ENCODE peak calls at places on chromosomes 3 and 15, in five cellular contexts. T is heart right ventricle, O is esophagus squamous epithelium, D is colonic mucosa, F is transverse colon. N is an unnamed sample.
A peak's percentile ranks its signal among the peaks of the same experiment; 100 is the strongest.

GRCh38 chr3:194840661-194841514 is 155.2 kb downstream of the FAM43A start:
- DNase-seq in T (peak; percentile 47), O (no peak), D (no peak), F (no peak), N (peak; percentile 47)

GRCh38 chr3:175655366-175655765 is 796.2 kb downstream of the NAALADL2 start:
- DNase-seq in T (no peak), O (no peak), D (no peak), F (no peak), N (no peak)

GRCh38 chr3:132180337-132180791 is 136.8 kb upstream of the ACP3 start:
- DNase-seq in T (no peak), O (no peak), D (no peak), F (no peak), N (peak; percentile 39)

GRCh38 chr15:29438714-29439076 is 169.1 kb upstream of the NSMCE3 start:
- DNase-seq in T (no peak), O (no peak), D (no peak), F (no peak), N (no peak)

GRCh38 chr15:70197945-70198361 is 100.2 kb upstream of the TLE3 start:
- DNase-seq in T (no peak), O (no peak), D (no peak), F (no peak), N (no peak)

GRCh38 chr3:59885103-59885502 is 835.3 kb upstream of the CFAP20DC start:
- DNase-seq in T (no peak), O (no peak), D (no peak), F (no peak), N (no peak)

GRCh38 chr3:162719684-162720341 is 1223.2 kb downstream of the OTOL1 start:
- DNase-seq in T (no peak), O (no peak), D (no peak), F (no peak), N (no peak)

GRCh38 chr15:51497806-51498205 is 124.8 kb downstream of the DMXL2 start:
- DNase-seq in T (no peak), O (no peak), D (no peak), F (no peak), N (no peak)

GRCh38 chr3:66115858-66116654 is 77.3 kb upstream of the MAGI1 start:
- DNase-seq in T (peak; percentile 71), O (no peak), D (no peak), F (no peak), N (peak; percentile 89)

GRCh38 chr3:140467916-140468315 is 209.9 kb upstream of the TRIM42 start:
- DNase-seq in T (no peak), O (no peak), D (no peak), F (no peak), N (no peak)

GRCh38 chr15:44312108-44312507 is 23.6 kb downstream of the GOLM2 start:
- DNase-seq in T (no peak), O (no peak), D (no peak), F (no peak), N (no peak)

GRCh38 chr3:10546887-10547286 is 41.5 kb upstream of the ATP2B2 start:
- DNase-seq in T (no peak), O (no peak), D (no peak), F (no peak), N (no peak)

GRCh38 chr3:16477054-16477453 is 36.4 kb downstream of the RFTN1 start:
- DNase-seq in T (no peak), O (no peak), D (no peak), F (no peak), N (no peak)

GRCh38 chr15:77400258-77400657 is 19.6 kb downstream of the PEAK1 start:
- DNase-seq in T (no peak), O (no peak), D (no peak), F (no peak), N (no peak)

GRCh38 chr3:15051531-15051930 is 13.6 kb downstream of the MRPS25 start:
- DNase-seq in T (no peak), O (no peak), D (peak; percentile 34), F (peak; percentile 37), N (no peak)

GRCh38 chr3:156483961-156484787 is 70.7 kb downstream of the SSR3 start:
- DNase-seq in T (no peak), O (no peak), D (no peak), F (peak; percentile 31), N (peak; percentile 43)

GRCh38 chr3:142239421-142239820 is 14.0 kb upstream of the GK5 start:
- DNase-seq in T (no peak), O (no peak), D (no peak), F (no peak), N (no peak)

GRCh38 chr15:101295607-101296225 is 668 bp upstream of the SNRPA1 start:
- DNase-seq in T (no peak), O (no peak), D (no peak), F (peak; percentile 51), N (no peak)

GRCh38 chr3:45333549-45333948 is 54.8 kb upstream of the LARS2 start:
- DNase-seq in T (no peak), O (no peak), D (no peak), F (no peak), N (no peak)

GRCh38 chr3:29385056-29385455 is 104.2 kb downstream of the RBMS3 start:
- DNase-seq in T (no peak), O (no peak), D (no peak), F (no peak), N (no peak)

GRCh38 chr3:29757054-29757777 is 476.3 kb downstream of the RBMS3 start:
- DNase-seq in T (no peak), O (no peak), D (no peak), F (no peak), N (no peak)

GRCh38 chr3:127671523-127672428 is 976 bp upstream of the ABTB1 start:
- DNase-seq in T (no peak), O (no peak), D (peak; percentile 30), F (no peak), N (no peak)
- H3K27ac ChIP-seq in T (peak overlapping the region; percentile 94), O (peak overlapping the region; percentile 95), D (peak overlapping the region; percentile 90), F (peak overlapping the region; percentile 98), N (peak overlapping the region; percentile 98)

GRCh38 chr3:47841786-47842349 is 38.9 kb downstream of the DHX30 start:
- DNase-seq in T (no peak), O (no peak), D (no peak), F (no peak), N (no peak)
- H3K4me3 ChIP-seq in T (no peak overlapping the region), O (no peak overlapping the region), D (no peak overlapping the region), F (no peak overlapping the region), N (no peak overlapping the region)

GRCh38 chr15:88896339-88897033 is 1.1 kb upstream of the HAPLN3 start:
- DNase-seq in T (no peak), O (no peak), D (no peak), F (no peak), N (no peak)
- H3K4me1 ChIP-seq in T (peaks cover 36% of the 10 kb centered on the region), O (peaks cover 52% of the 10 kb centered on the region), D (no peaks in the 10 kb centered on the region), F (peaks cover 23% of the 10 kb centered on the region), N (peaks cover 36% of the 10 kb centered on the region)

DNA sequence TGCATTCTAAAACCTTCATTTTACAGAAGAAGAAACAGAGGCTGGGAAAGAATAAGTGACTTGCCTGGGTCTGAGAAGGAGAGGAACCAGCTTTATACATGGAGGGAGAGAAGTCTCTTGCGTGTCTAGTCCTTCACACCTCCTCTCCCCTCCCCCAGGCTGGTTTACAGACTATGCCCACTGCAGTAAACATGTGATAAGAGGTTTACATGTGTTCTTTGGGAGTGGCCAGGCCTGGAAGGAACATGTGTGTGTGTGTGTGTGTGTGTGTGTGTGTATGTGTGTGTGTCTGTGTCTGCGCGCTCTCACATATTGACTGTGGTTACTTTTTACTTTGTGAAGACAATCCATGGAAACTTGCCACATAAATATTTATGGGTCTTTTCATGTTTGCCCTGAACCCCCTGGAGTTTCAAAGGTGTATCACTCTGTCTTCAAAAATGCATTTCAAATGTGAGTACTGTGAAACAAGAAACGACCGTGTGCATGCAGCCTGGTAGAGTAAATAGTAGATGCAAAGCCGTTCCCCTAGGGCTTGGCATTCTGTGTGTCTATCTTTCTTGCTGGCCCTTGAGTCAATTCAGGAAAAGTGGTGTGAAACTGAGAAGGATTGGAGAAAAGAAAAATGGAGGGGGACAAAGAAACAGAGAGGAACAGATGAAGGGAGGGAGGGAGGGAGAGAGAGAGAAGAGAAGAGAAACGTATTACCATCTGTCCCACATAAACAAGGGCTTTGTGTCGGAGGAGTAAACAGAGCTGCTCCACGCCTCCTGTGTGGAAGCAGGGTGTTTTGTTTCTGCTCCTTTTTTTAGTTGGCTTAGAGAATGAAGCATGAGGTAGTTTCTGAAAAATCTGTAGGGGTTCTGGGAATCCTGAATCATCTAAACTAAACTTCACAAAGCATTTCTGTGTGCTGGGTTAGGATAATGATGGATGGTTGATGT is 51.7 kb downstream of the CLDN11 start:
- DNase-seq in T (no peak), O (no peak), D (no peak), F (no peak), N (no peak)
- H3K27ac ChIP-seq in T (no peak overlapping the region), O (no peak overlapping the region), D (no peak overlapping the region), F (no peak overlapping the region), N (no peak overlapping the region)

GRCh38 chr15:42137461-42138261 is 18.8 kb downstream of the PLA2G4F start:
- DNase-seq in T (no peak), O (no peak), D (peak; percentile 22), F (no peak), N (peak; percentile 48)
- H3K4me3 ChIP-seq in T (no peak overlapping the region), O (no peak overlapping the region), D (no peak overlapping the region), F (no peak overlapping the region), N (no peak overlapping the region)

DNA sequence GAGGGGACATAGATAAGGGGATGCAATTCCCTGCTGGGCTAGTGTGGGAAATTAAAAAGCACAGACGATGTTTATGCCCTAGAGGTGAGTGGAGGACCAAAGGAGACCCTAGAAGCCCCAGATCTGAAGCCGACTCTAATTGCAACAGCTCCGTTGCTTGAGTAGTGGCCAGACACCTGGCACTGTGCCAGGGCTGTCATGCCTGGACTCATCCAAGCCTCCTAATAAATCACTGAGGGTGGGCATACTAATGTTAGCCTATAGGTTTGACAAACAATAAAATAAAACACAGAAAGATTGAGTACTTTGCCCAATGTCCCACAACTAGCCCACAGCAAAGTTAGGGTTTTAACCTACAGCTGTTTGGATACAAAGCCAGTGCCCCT is 25.4 kb upstream of the MRPS22 start:
- DNase-seq in T (no peak), O (no peak), D (no peak), F (no peak), N (no peak)
- H3K4me1 ChIP-seq in T (no peaks in the 10 kb centered on the region), O (no peaks in the 10 kb centered on the region), D (no peaks in the 10 kb centered on the region), F (no peaks in the 10 kb centered on the region), N (peaks cover 28% of the 10 kb centered on the region)

GRCh38 chr15:53445531-53445930 is 313.9 kb downstream of the WDR72 start:
- DNase-seq in T (no peak), O (no peak), D (no peak), F (no peak), N (no peak)

GRCh38 chr15:53447742-53448141 is 311.7 kb downstream of the WDR72 start:
- DNase-seq in T (no peak), O (no peak), D (no peak), F (no peak), N (no peak)

GRCh38 chr15:53446376-53446775 is 313.1 kb downstream of the WDR72 start:
- DNase-seq in T (no peak), O (no peak), D (peak; percentile 34), F (peak; percentile 13), N (no peak)

GRCh38 chr15:53448215-53449001 is 311.1 kb downstream of the WDR72 start:
- DNase-seq in T (no peak), O (no peak), D (no peak), F (no peak), N (no peak)

DNA sequence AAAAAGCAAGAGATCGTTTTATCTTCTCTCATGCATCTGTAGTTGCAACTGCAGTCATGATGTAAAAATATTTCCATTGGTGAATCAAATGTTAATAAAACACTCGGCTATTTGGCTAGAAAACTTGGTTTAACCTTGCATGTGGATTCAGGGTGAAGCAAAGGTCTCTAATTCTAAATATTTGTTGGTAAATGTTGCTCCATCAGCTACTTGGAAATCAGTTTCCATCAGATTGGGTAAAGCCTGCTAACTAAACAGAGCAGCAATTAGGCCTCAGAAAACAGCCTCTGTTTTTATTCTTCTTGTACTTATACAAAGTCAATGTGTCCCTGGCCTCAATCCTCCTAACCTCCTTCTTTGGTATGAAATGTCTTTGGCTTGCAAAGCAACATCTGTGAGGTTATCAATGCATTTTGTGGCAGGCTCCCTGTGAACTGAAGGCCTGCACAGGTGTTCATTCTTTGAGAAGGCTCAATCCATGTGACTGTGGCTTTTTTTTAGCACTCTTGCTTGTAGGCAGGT is 312.3 kb downstream of the WDR72 start:
- DNase-seq in T (no peak), O (no peak), D (no peak), F (no peak), N (no peak)
- H3K27ac ChIP-seq in T (no peak overlapping the region), O (no peak overlapping the region), D (no peak overlapping the region), F (no peak overlapping the region), N (no peak overlapping the region)